ENCODE peak calls at places on chromosomes 13 and 19, in five cellular contexts. X is PC-3, M is GM23338, O is ascending aorta, L is ovary. H is an unnamed sample.

GRCh38 chr19:18419699-18420460 is 682 bp downstream of the SSBP4 start:
- DNase-seq in M (peak), X (peak), L (peak), O (no peak), H (no peak)

GRCh38 chr13:79898996-79899395 is 418.0 kb downstream of the NDFIP2 start:
- DNase-seq in O (no peak), M (no peak), L (no peak), X (no peak), H (no peak)

GRCh38 chr13:35961002-35961401 is 170.2 kb downstream of the DCLK1 start:
- DNase-seq in L (no peak), X (no peak), M (no peak), O (no peak), H (no peak)

GRCh38 chr19:43914051-43914450 is 21.0 kb downstream of the ZNF45 start:
- DNase-seq in X (no peak), M (no peak), L (no peak), O (no peak), H (no peak)

GRCh38 chr13:39783051-39783450 is 127.6 kb downstream of the COG6 start:
- DNase-seq in L (no peak), O (no peak), X (peak), M (no peak), H (no peak)

GRCh38 chr19:19077103-19077502 is 13.3 kb downstream of the SLC25A42 start:
- DNase-seq in L (no peak), X (no peak), O (no peak), M (no peak), H (no peak)

GRCh38 chr13:50379584-50379983 is 364.3 kb downstream of the KCNRG start:
- DNase-seq in L (no peak), O (no peak), X (no peak), M (no peak), H (no peak)

GRCh38 chr13:98710521-98710920 is 42.0 kb downstream of the SLC15A1 start:
- DNase-seq in L (no peak), M (no peak), O (no peak), X (no peak), H (no peak)

GRCh38 chr19:45717983-45718650 is 12.6 kb downstream of the FBXO46 start:
- DNase-seq in L (no peak), X (no peak), O (no peak), M (no peak), H (no peak)

GRCh38 chr19:13082192-13083007 is 20.3 kb downstream of the LYL1 start:
- DNase-seq in O (no peak), L (no peak), M (peak), X (peak), H (no peak)

GRCh38 chr13:79901336-79901735 is 420.4 kb downstream of the NDFIP2 start:
- DNase-seq in O (no peak), L (no peak), X (no peak), M (peak), H (no peak)

GRCh38 chr13:80374453-80374852 is 33.5 kb upstream of the SPRY2 start:
- DNase-seq in O (no peak), L (peak), M (no peak), X (no peak), H (no peak)

GRCh38 chr19:47742636-47743035 is 2.7 kb upstream of the NOP53 start:
- DNase-seq in M (peak), O (no peak), L (no peak), X (no peak), H (no peak)

GRCh38 chr19:31296741-31297390 is 52.4 kb downstream of the TSHZ3 start:
- DNase-seq in M (no peak), L (no peak), O (no peak), X (no peak), H (no peak)

GRCh38 chr19:5045956-5046338 is 77.0 kb downstream of the KDM4B start:
- DNase-seq in X (no peak), M (no peak), L (no peak), O (no peak), H (no peak)

GRCh38 chr19:17584132-17584531 is 28.7 kb downstream of the COLGALT1 start:
- DNase-seq in X (no peak), O (no peak), M (no peak), L (no peak), H (no peak)

GRCh38 chr13:111429064-111429558 is 108.7 kb downstream of the TEX29 start:
- DNase-seq in L (no peak), O (no peak), M (peak), X (peak), H (no peak)
- TF ChIP-seq CTCF in L (no peak), O (peak), M (peak), X (peak), H (peak)

DNA sequence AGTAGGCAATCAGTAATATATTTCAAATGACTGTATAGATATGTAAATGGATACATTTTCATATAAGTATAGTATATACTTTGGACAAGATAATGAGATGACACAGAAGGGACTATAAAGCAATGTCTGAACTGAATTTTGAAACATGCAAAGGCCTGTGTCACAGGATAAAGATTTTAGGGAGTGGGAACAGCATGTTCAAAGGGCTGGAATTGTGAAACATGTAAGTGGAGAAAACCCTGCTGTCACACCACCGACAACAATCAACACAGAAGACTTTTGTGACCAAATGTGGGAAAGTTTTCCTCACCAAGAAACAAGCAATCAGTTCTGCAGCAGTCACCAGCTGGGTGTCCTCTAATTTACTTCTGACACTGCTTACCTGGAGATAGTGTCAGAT is 42.9 kb downstream of the LPAR6 start:
- DNase-seq in O (no peak), X (no peak), L (no peak), M (no peak), H (no peak)
- TF ChIP-seq CTCF in O (no peak), X (no peak), L (no peak), M (no peak), H (no peak)

DNA sequence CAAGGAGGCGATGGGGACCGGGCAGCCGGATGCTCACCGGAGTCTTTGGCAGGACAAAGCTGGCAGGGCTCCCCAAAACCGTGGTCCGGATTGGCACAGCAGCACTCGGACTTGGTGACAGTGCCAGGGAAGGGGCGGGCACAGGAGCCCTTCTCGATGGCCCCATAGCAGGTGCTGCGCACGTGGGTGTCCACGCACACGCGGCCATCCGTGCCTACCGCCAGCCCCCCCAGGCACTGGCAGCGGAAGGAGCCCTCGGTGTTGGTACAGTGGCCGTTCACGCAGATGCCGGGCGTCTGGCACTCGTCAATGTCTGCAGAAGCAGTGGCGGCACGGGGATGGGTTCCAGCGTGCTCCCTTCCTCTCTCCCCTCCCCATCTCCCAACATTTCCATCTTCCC is 17.9 kb downstream of the FBN3 start:
- DNase-seq in M (no peak), L (no peak), O (no peak), X (no peak), H (no peak)
- TF ChIP-seq CTCF in M (no peak), L (no peak), O (no peak), X (no peak), H (no peak)

DNA sequence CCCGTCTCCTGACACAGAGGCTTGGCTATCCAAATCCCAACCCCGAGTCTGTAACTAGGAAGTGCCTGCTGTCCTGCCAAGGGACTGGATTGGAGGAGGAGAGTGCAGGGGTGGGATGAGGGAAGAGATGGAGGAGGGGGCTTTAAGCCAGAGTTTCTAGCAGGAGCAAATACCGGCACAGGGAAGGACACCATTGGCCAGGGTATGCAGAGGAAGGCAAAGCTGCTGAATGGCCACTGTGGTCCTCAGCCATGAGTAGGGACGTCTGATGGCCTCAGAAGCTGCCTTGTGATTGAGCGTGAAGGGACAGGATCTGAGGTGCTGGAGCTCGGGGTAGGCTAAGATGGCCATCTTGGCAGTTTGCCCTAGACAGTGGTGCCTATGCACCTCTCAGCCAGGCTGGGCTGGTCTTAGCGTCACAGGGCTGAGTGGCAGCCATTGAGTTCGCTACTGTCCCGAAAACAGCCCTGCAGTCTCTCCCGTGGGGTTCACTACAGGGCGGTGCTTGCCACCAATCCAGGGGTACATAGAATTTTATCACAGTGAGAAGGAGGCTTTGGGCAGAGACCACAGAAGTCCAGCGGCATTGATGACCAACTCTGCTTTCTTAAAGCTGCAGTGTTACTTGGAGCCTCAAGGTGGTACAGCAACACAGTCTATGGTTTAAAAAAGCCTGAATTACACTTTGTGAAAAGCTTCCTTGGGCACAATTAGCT is 61.8 kb downstream of the AKAP11 start:
- DNase-seq in M (peak), L (no peak), X (peak), O (no peak), H (no peak)
- TF ChIP-seq CTCF in M (peak), L (no peak), X (peak), O (no peak), H (peak)

DNA sequence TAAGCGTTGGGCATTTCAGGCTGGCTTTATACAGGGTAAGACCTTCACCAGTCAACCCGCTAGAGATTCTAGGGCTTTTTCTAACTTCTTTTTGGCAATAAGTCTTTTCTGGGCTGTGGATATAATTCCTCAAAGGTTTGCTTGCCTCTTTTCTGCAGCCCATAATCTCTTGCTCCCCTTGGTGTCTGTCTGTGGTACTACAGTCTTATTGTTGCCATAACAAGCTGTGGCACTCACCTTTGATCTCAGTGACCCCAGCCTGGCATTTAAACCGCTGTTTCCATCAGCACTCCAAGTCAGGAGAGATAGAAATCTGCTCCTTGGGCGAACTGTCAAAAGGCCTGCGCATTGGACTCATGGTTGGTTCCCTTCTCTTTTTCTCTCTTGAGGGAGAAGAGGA is 14.5 kb upstream of the MPHOSPH8 start:
- DNase-seq in L (no peak), M (peak), X (peak), O (no peak), H (no peak)
- TF ChIP-seq CTCF in L (no peak), M (peak), X (peak), O (no peak), H (no peak)

GRCh38 chr19:54136864-54137113 is 773 bp upstream of the CNOT3 start:
- DNase-seq in X (no peak), M (no peak), O (no peak), L (no peak), H (no peak)

GRCh38 chr19:54136086-54136863 is 1.3 kb upstream of the CNOT3 start:
- DNase-seq in L (no peak), O (no peak), X (peak), M (peak), H (no peak)

GRCh38 chr19:54137114-54137912 is at the start of gene CNOT3:
- DNase-seq in L (peak), M (peak), O (peak), X (peak), H (peak)

GRCh38 chr19:54138777-54139256 is 1.3 kb downstream of the CNOT3 start:
- DNase-seq in M (no peak), O (no peak), L (no peak), X (no peak), H (no peak)

DNA sequence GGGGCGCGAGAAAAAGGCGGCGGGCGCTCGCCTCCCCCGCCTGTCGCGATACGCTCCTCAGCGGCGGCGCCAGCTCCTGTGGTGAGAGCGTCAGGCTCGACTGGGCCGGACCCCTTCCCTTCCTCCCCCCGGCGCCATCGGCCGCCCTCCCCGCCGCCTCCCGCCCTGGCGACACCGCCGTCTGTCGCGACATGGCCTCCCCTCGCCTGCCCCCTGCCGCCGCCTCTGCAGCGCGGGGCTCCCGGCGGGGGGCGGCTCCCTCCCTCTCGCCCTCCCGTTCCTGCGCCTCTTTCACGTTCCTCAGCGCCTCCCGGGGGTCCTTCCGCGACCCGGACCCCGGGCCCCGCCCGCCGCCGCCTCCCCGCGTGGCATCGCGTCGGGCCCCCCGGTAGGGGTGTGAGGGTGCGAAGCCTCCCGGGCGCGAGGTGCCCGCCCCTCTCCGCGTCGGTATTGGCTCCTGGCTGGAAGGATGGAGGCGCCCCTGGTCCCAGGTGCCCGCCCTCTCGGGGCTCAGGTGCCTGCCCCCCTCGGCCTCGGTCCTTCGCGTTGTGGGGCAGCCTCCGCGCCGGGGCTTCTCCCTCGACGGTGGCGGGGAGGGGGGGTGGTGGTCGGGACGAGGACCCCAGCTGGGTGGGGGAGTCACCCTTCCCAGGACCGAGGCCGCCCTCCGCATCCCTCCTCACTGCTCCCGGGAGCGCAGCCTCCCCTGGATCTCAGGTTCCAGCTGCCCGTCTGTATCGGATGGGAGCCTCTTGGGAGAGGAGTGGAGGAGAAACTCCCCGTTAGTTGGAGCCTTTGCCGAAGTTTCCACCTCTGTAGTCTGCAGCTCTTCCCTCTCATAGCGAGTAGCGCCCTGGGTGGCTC is 583 bp downstream of the CNOT3 start:
- DNase-seq in O (no peak), X (no peak), M (peak), L (no peak), H (no peak)
- TF ChIP-seq CTCF in O (no peak), X (peak), M (peak), L (no peak), H (peak)

DNA sequence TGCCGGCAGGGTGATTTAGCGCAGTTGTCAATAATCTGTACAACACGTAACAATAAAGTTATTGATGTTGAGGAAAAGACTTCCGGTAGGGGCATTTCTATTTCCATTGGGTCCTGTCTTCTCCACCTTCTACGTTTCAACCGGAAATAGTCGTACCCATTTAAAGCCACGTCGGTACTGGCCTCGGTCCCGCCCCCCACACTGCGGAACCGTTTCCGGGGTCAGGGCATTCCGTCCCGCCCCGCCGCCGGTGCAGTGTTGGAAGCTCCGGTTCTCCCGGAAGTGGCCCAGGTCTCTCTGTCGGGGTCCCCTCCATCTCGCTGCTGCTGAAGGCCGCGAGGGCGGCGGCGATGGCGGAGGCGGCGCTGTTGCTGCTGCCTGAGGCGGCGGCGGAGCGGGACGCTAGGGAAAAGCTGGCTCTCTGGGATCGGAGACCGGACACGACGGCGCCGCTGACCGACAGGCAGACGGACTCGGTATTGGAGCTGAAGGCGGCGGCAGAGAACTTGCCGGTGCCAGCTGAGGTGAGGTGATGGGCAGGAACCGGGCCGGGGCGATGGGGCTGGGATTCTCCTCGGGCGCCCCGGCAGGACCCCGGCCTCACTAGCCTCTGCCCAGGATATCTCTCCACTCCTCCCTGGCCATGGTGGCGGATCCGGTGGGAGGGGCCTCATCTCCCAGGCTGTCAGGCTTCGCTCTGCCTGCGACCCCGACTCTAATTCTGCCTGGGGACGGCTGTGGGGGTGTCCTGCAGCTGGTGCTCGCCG is at the start of gene COG3:
- DNase-seq in L (peak), O (peak), M (peak), X (peak), H (peak)
- TF ChIP-seq CTCF in L (peak), O (peak), M (peak), X (peak), H (no peak)

GRCh38 chr13:47399599-47399998 is 502.7 kb upstream of the HTR2A start:
- DNase-seq in O (no peak), M (peak), X (no peak), L (no peak), H (no peak)

GRCh38 chr13:47396915-47397314 is 500.1 kb upstream of the HTR2A start:
- DNase-seq in L (no peak), X (no peak), O (no peak), M (peak), H (no peak)

DNA sequence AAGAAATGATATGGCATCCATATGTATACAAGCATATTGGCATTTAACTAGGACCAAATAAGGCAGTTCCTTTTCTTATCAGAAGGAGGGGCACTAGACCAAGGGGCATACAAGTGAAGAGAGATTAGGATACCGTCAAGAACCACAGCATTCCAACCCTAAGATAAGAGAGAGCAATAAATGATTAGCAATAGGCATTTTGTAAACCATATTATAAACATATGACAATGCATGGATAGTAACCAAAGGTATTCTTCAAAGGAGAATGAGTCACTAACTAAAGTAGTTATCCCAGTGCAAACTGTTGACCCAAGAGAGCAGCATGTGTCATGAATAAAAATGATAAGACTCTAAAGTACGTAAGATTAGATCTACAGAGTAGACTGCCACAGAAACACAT is 500.9 kb upstream of the HTR2A start:
- DNase-seq in M (peak), L (no peak), X (peak), O (no peak), H (no peak)
- TF ChIP-seq CTCF in M (peak), L (no peak), X (peak), O (no peak), H (no peak)

GRCh38 chr19:48992571-48993174 is 436 bp downstream of the GYS1 start:
- DNase-seq in X (no peak), O (no peak), L (peak), M (peak), H (no peak)

GRCh38 chr19:48994035-48994386 is 324 bp downstream of the RUVBL2 start:
- DNase-seq in O (no peak), L (no peak), M (no peak), X (no peak), H (no peak)

GRCh38 chr19:48999481-49000325 is 6.0 kb downstream of the RUVBL2 start:
- DNase-seq in O (no peak), L (no peak), M (peak), X (peak), H (peak)

GRCh38 chr19:48993175-48994034 is at the start of the genes GYS1 and RUVBL2:
- DNase-seq in X (peak), M (peak), L (peak), O (peak), H (peak)

GRCh38 chr19:48997972-48998371 is 4.3 kb downstream of the RUVBL2 start:
- DNase-seq in M (peak), O (no peak), L (no peak), X (peak), H (no peak)
- TF ChIP-seq CTCF in M (peak), O (no peak), L (no peak), X (peak), H (no peak)

DNA sequence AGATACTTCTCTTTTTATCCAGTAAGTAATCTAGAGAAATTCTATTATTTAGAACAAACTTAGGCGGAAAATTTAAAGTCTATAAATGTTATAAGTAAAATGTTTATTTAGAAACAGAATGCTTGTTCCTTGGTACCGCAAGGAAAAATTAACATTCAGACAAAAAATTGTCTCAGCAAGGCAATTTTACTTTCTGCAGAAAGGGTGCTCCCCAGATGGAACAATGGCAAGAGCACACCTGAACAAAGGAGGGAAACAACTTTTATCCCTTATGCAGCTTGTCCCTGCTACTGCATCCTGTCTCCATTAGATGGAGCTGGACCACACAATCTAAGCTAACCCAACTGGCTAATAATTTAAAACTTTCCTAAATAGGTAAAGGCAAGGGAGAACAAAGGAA is 6.5 kb upstream of the ZNF708 start:
- DNase-seq in O (no peak), X (no peak), L (no peak), M (no peak), H (no peak)
- TF ChIP-seq CTCF in O (no peak), X (no peak), L (no peak), M (peak), H (no peak)